ENCODE peak calls at places on chromosomes 12 and 14, in ten cellular contexts. J, I, Y, K, W, P, X, C, H and Z are unnamed samples.

GRCh38 chr14:34699873-34700621 is 14.3 kb downstream of the CFL2 start:
- DNase-seq in I (peak), Y (no peak), K (peak), X (peak), P (no peak), C (peak), J (peak), W (no peak), H (no peak), Z (peak)

GRCh38 chr12:132320767-132321211 is 8.6 kb downstream of the GALNT9 start:
- DNase-seq in I (no peak), W (no peak), P (no peak), K (no peak), H (no peak), Y (no peak), C (no peak), X (no peak), J (no peak), Z (no peak)

GRCh38 chr14:71931492-71932228 is 569 bp upstream of the RGS6 start:
- DNase-seq in P (no peak), W (no peak), H (peak), I (no peak), C (no peak), X (no peak), J (no peak), Y (no peak), K (peak), Z (no peak)

GRCh38 chr14:69739486-69739885 is 27.5 kb upstream of the SRSF5 start:
- DNase-seq in W (no peak), Y (no peak), H (no peak), K (peak), I (no peak), P (no peak), X (no peak), J (peak), C (no peak), Z (peak)

GRCh38 chr12:41188841-41189394 is 798 bp downstream of the PDZRN4 start:
- DNase-seq in W (peak), P (no peak), Y (no peak), I (no peak), K (no peak), C (no peak), J (no peak), H (no peak), X (no peak), Z (no peak)

GRCh38 chr14:104888489-104889373 is 23.7 kb downstream of the CEP170B start:
- DNase-seq in P (no peak), X (no peak), Y (peak), W (peak), I (no peak), H (peak), C (no peak), J (no peak), K (no peak), Z (no peak)

GRCh38 chr12:132559652-132560420 is 50.5 kb downstream of the LRCOL1 start:
- DNase-seq in I (no peak), K (no peak), P (no peak), Y (no peak), J (no peak), W (no peak), C (peak), X (peak), H (peak), Z (peak)

GRCh38 chr12:87368259-87368658 is 660.9 kb downstream of the C12orf50 start:
- DNase-seq in J (no peak), X (no peak), Y (no peak), K (no peak), W (no peak), P (no peak), H (no peak), I (no peak), C (no peak), Z (no peak)

GRCh38 chr12:46372131-46372851 is at the start of gene SLC38A2:
- DNase-seq in X (peak), J (no peak), Y (peak), W (peak), H (peak), K (peak), I (peak), C (peak), P (peak), Z (peak)

GRCh38 chr12:12018454-12018853 is 52.3 kb upstream of the BCL2L14 start:
- DNase-seq in C (peak), P (no peak), H (no peak), X (peak), J (no peak), Y (no peak), I (no peak), W (no peak), K (peak), Z (peak)

GRCh38 chr12:9347328-9348127 is 139.3 kb upstream of the PZP start:
- DNase-seq in W (no peak), I (peak), H (no peak), C (peak), J (no peak), X (peak), K (peak), P (no peak), Y (no peak), Z (peak)

GRCh38 chr12:124551268-124552144 is 15.9 kb downstream of the NCOR2 start:
- DNase-seq in Y (peak), W (peak), C (peak), K (peak), J (no peak), H (peak), X (no peak), I (no peak), P (no peak), Z (peak)

GRCh38 chr12:89947437-89948265 is 239.0 kb upstream of the ATP2B1 start:
- DNase-seq in W (no peak), I (peak), X (peak), J (no peak), K (peak), C (peak), Y (no peak), H (no peak), P (no peak), Z (peak)

GRCh38 chr14:70891741-70892140 is 15.5 kb upstream of the PCNX1 start:
- DNase-seq in Y (no peak), X (no peak), I (no peak), C (no peak), K (peak), P (no peak), J (no peak), H (no peak), W (no peak), Z (peak)

GRCh38 chr14:72256055-72256454 is 323.8 kb downstream of the RGS6 start:
- DNase-seq in P (no peak), I (peak), C (no peak), J (no peak), Y (no peak), H (no peak), X (peak), K (peak), W (no peak), Z (peak)

GRCh38 chr14:100722367-100722766 is 4.3 kb upstream of the DLK1 start:
- DNase-seq in P (no peak), C (no peak), W (no peak), I (no peak), H (no peak), X (no peak), K (no peak), Y (no peak), J (no peak), Z (no peak)

GRCh38 chr14:104739546-104740516 is 13.1 kb upstream of the SIVA1 start:
- DNase-seq in J (no peak), X (no peak), H (no peak), I (no peak), K (no peak), C (no peak), P (no peak), Y (no peak), W (no peak), Z (no peak)

GRCh38 chr14:96053600-96054381 is 14.6 kb downstream of the C14orf132 start:
- DNase-seq in C (peak), W (peak), K (peak), X (peak), Y (no peak), J (no peak), H (no peak), P (no peak), I (peak), Z (peak)

GRCh38 chr14:79764288-79764687 is 447.0 kb downstream of the DIO2 start:
- DNase-seq in Y (no peak), J (no peak), I (no peak), K (no peak), W (no peak), C (no peak), H (no peak), P (no peak), X (no peak), Z (no peak)

GRCh38 chr12:113232787-113233585 is 11.7 kb downstream of the TPCN1 start:
- DNase-seq in J (no peak), H (peak), W (peak), X (no peak), Y (no peak), C (peak), I (no peak), P (no peak), K (no peak), Z (no peak)
- TF ChIP-seq CTCF in J (no peak), H (no peak), W (no peak), X (no peak), Y (no peak), C (no peak), I (no peak), P (no peak), K (no peak), Z (no peak)

GRCh38 chr14:32491413-32492016 is 162.4 kb downstream of the AKAP6 start:
- DNase-seq in C (no peak), I (no peak), H (no peak), J (no peak), X (no peak), Y (no peak), P (no peak), W (no peak), K (no peak), Z (no peak)
- H3K4me3 ChIP-seq in C (no peak), I (no peak), H (no peak), J (no peak), X (no peak), Y (no peak), P (no peak), W (no peak), K (no peak), Z (no peak)

GRCh38 chr14:51518280-51518679 is 133.4 kb upstream of the FRMD6 start:
- DNase-seq in P (no peak), K (no peak), C (no peak), X (no peak), W (no peak), J (no peak), I (no peak), Y (no peak), H (no peak), Z (no peak)
- TF ChIP-seq CTCF in P (no peak), K (no peak), C (no peak), X (no peak), W (no peak), J (no peak), I (no peak), Y (no peak), H (no peak), Z (no peak)

DNA sequence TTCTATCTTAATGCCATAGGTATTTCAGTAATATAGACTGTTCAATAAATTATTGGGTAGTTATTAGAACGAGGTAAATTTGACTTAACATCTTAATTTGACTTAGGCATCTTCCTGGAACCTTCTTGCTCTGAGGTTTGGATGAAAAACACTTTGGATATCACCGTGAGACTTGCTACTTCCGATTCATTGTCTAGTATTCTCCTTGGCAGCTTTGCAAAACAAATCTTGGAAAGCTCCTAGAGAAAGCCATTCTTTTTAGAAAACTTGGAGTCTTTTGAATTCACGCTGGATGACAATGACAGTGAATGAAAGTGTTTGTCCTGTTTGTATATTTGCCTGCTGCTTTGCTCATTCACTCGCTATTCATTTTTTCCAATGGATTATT is 222.1 kb upstream of the HMGA2 start:
- DNase-seq in C (no peak), K (no peak), P (no peak), I (no peak), H (no peak), X (no peak), J (no peak), W (no peak), Y (no peak), Z (no peak)
- H3K4me3 ChIP-seq in C (no peak), K (no peak), P (no peak), I (no peak), H (peak), X (no peak), J (no peak), W (no peak), Y (no peak), Z (no peak)